ENCODE peak calls at places on chromosomes 16 and 17, in eight cellular contexts. C is aorta; E is Calu3; T is iPS DF 6.9; S is SJCRH30; D is GM12892; O is activated CD4-positive, alpha-beta T cell treated with anti-CD3 and anti-CD28 coated beads, Interleukin-2, amount 50 U/mL, for 24 hours; H is HEK293T. Z is an unnamed sample.

GRCh38 chr17:14019186-14019956 is 49.9 kb upstream of the COX10 start:
- DNase-seq in O (no peak), D (no peak), C (no peak), E (no peak), H (no peak), S (peak; percentile 39), T (no peak), Z (no peak)

GRCh38 chr17:69812240-69812837 is 262.7 kb upstream of the KCNJ16 start:
- DNase-seq in E (no peak), D (no peak), S (no peak), C (no peak), O (no peak), T (no peak), H (no peak), Z (no peak)

GRCh38 chr17:83008526-83008925 is 70.9 kb upstream of the METRNL start:
- DNase-seq in D (no peak), E (no peak), S (no peak), H (no peak), O (no peak), T (no peak), C (no peak), Z (no peak)

GRCh38 chr16:58138852-58139251 is 9.7 kb upstream of the CFAP20 start:
- DNase-seq in S (no peak), D (no peak), C (no peak), H (no peak), O (no peak), E (no peak), T (no peak), Z (no peak)

GRCh38 chr16:65005696-65006095 is 116.2 kb downstream of the CDH11 start:
- DNase-seq in T (no peak), H (no peak), D (no peak), C (no peak), E (no peak), S (no peak), O (no peak), Z (no peak)

GRCh38 chr16:67562918-67563707 is 787 bp downstream of the CTCF start:
- DNase-seq in C (peak; percentile 90), E (peak; percentile 63), D (no peak), T (no peak), S (peak; percentile 55), H (peak; percentile 46), O (no peak), Z (no peak)

GRCh38 chr17:38619937-38620550 is 14.3 kb upstream of the SRCIN1 start:
- DNase-seq in O (no peak), E (no peak), C (peak; percentile 26), H (no peak), D (no peak), T (no peak), S (no peak), Z (no peak)

GRCh38 chr16:5903153-5903552 is 805.6 kb upstream of the EEF2KMT start:
- DNase-seq in E (no peak), C (no peak), D (no peak), H (no peak), T (no peak), S (no peak), O (no peak), Z (no peak)

GRCh38 chr16:49463529-49463928 is 89.9 kb downstream of the C16orf78 start:
- DNase-seq in S (no peak), E (no peak), C (no peak), D (peak; percentile 79), H (no peak), O (peak; percentile 42), T (no peak), Z (peak; percentile 75)

GRCh38 chr16:11560701-11561439 is 25.8 kb downstream of the LITAF start:
- DNase-seq in O (peak; percentile 31), E (no peak), D (no peak), H (peak; percentile 13), T (no peak), S (no peak), C (peak; percentile 70), Z (no peak)

GRCh38 chr16:90077240-90077756 is at the start of gene PRDM7:
- DNase-seq in T (peak; percentile 98), H (peak; percentile 99), O (peak; percentile 97), E (peak; percentile 99), C (peak; percentile 93), S (peak; percentile 96), D (peak; percentile 80), Z (peak; percentile 87)

GRCh38 chr16:10906914-10907756 is 30.1 kb downstream of the CIITA start:
- DNase-seq in T (no peak), S (no peak), H (no peak), O (no peak), D (no peak), C (peak; percentile 81), E (no peak), Z (no peak)

GRCh38 chr16:72569677-72570076 is 397.7 kb upstream of the PMFBP1 start:
- DNase-seq in O (no peak), H (no peak), T (no peak), C (no peak), S (no peak), E (no peak), D (no peak), Z (no peak)

GRCh38 chr16:15055141-15056053 is 477 bp downstream of the NTAN1 start:
- DNase-seq in S (no peak), C (peak; percentile 87), E (no peak), T (peak; percentile 13), H (no peak), D (peak; percentile 65), O (peak; percentile 43), Z (peak; percentile 48)

GRCh38 chr16:3158014-3158497 is 23.2 kb downstream of the ZNF213 start:
- DNase-seq in S (peak; percentile 49), H (no peak), E (peak; percentile 45), D (no peak), T (no peak), O (no peak), C (no peak), Z (no peak)

GRCh38 chr16:15616068-15616467 is 26.9 kb downstream of the MARF1 start:
- DNase-seq in C (no peak), H (no peak), D (no peak), E (no peak), O (no peak), T (no peak), S (no peak), Z (no peak)

GRCh38 chr16:85094812-85095211 is 17.5 kb downstream of the CIBAR2 start:
- DNase-seq in E (no peak), C (no peak), D (no peak), S (no peak), O (no peak), T (no peak), H (no peak), Z (no peak)

GRCh38 chr17:81251943-81252301 is 12.8 kb downstream of the NDUFAF8 start:
- DNase-seq in D (no peak), S (no peak), T (no peak), C (no peak), E (no peak), O (no peak), H (no peak), Z (no peak)

GRCh38 chr17:27808629-27809028 is 8.3 kb upstream of the NOS2 start:
- DNase-seq in C (no peak), H (no peak), E (no peak), S (no peak), D (no peak), T (no peak), O (no peak), Z (no peak)

GRCh38 chr16:29198731-29199521 is 207.6 kb downstream of the NPIPB11 start:
- DNase-seq in C (peak; percentile 61), T (no peak), E (no peak), O (no peak), H (no peak), S (no peak), D (no peak), Z (no peak)

GRCh38 chr16:31458073-31458834 is 1.0 kb upstream of the ARMC5 start:
- DNase-seq in C (peak; percentile 77), E (peak; percentile 77), O (no peak), T (no peak), D (no peak), S (peak; percentile 54), H (no peak), Z (no peak)

GRCh38 chr17:67575325-67575724 is 142.4 kb upstream of the NOL11 start:
- DNase-seq in D (no peak), S (no peak), E (peak; percentile 73), T (no peak), O (no peak), C (no peak), H (no peak), Z (no peak)

GRCh38 chr16:54647731-54648221 is 282.9 kb upstream of the IRX5 start:
- DNase-seq in T (no peak), S (no peak), C (no peak), O (no peak), E (no peak), H (no peak), D (no peak), Z (no peak)

GRCh38 chr17:49582055-49582703 is 6.5 kb downstream of the NXPH3 start:
- DNase-seq in C (no peak), T (no peak), O (no peak), E (no peak), H (no peak), S (no peak), D (no peak), Z (no peak)

GRCh38 chr17:76674600-76674999 is 31.0 kb upstream of the ST6GALNAC1 start:
- DNase-seq in O (no peak), S (no peak), H (peak; percentile 8), D (no peak), T (no peak), C (no peak), E (no peak), Z (no peak)

Z was measured in GM18507.